ENCODE peak calls at places on chromosome 9, in six cellular contexts. E is HCT116, K is neuronal stem cell, P is mammary epithelial cell, B is mesendoderm, N is keratinocyte. G is an unnamed sample.
A peak's percentile ranks its signal among the peaks of the same experiment; 100 is the strongest.

GRCh38 chr9:15295761-15296405 is 11.1 kb downstream of the TTC39B start:
- DNase-seq in E (no peak), K (no peak), P (peak; percentile 56), B (no peak), N (no peak), G (no peak)

GRCh38 chr9:134533850-134534585 is 107.6 kb upstream of the COL5A1 start:
- DNase-seq in E (no peak), K (no peak), P (no peak), B (no peak), N (no peak), G (no peak)

GRCh38 chr9:108168451-108168850 is 678.9 kb upstream of the KLF4 start:
- DNase-seq in E (no peak), K (no peak), P (no peak), B (no peak), N (no peak), G (no peak)

GRCh38 chr9:127256324-127256723 is 8.2 kb upstream of the GARNL3 start:
- DNase-seq in E (no peak), K (no peak), P (no peak), B (no peak), N (no peak), G (no peak)

GRCh38 chr9:126985870-126986498 is 71.4 kb downstream of the RALGPS1 start:
- DNase-seq in E (peak; percentile 93), K (no peak), P (peak; percentile 96), B (no peak), N (peak; percentile 81), G (peak; percentile 98)

GRCh38 chr9:15221746-15222145 is 85.3 kb downstream of the TTC39B start:
- DNase-seq in E (no peak), K (no peak), P (no peak), B (no peak), N (no peak), G (no peak)

GRCh38 chr9:69149321-69149807 is 24.7 kb upstream of the TJP2 start:
- DNase-seq in E (no peak), K (no peak), P (peak; percentile 42), B (peak; percentile 66), N (no peak), G (no peak)

GRCh38 chr9:98558575-98558974 is 150.2 kb downstream of the GABBR2 start:
- DNase-seq in E (no peak), K (no peak), P (no peak), B (no peak), N (no peak), G (no peak)

GRCh38 chr9:136039488-136039887 is 55.6 kb downstream of the NACC2 start:
- DNase-seq in E (no peak), K (no peak), P (no peak), B (no peak), N (no peak), G (no peak)

GRCh38 chr9:114433086-114433485 is 45.3 kb upstream of the AKNA start:
- DNase-seq in E (no peak), K (no peak), P (no peak), B (no peak), N (no peak), G (no peak)

GRCh38 chr9:38008168-38009034 is 60.6 kb downstream of the SHB start:
- DNase-seq in E (peak; percentile 82), K (no peak), P (peak; percentile 91), B (peak; percentile 71), N (no peak), G (peak; percentile 74)

GRCh38 chr9:130036099-130036498 is 6.9 kb downstream of the FNBP1 start:
- DNase-seq in E (no peak), K (no peak), P (peak; percentile 67), B (no peak), N (no peak), G (peak; percentile 43)

GRCh38 chr9:75108571-75108970 is 20.3 kb downstream of the OSTF1 start:
- DNase-seq in E (no peak), K (no peak), P (no peak), B (no peak), N (no peak), G (no peak)
- H3K4me2 ChIP-seq in E (no peak overlapping the region), K (no peak overlapping the region), P (no peak overlapping the region), B (no peak overlapping the region), N (no peak overlapping the region), G (no peak overlapping the region)

DNA sequence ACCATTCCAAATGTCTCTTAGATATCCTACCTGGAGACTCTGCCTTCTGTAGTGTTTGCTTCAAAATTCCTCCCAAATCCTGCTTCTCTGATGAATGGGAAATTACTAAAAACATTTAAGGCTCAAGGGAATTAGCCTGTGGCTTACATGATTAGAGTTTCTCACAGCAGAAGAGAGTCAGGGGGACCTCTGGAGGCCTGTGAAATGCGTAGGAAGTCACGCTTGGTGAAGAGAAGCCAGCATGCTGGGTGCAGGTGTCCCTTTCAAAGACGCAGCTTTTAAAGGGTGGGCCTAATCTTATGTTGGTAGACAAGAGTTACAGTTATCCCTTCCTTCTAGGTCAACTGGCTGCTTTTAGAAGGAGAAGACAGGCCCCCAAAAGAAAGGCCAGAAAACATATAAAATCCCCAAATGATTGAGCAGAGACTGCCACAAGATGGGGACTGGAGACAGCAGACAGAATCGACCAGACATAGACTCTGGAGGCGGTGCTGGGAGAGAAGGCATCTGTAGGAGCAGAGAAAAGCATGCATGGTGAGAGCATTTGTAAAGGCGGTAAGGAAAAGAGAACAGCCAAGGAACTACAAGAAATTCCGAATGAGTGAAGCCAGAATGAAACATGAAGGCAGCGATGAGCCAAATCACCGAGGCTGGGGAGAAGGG is 42.3 kb downstream of the B4GALT1 start:
- DNase-seq in E (no peak), K (no peak), P (no peak), B (no peak), N (no peak), G (no peak)
- H3K36me3 ChIP-seq in E (no peaks in the 10 kb centered on the region), K (peaks cover under 1% of the 10 kb centered on the region), P (peaks cover 4% of the 10 kb centered on the region), B (no peaks in the 10 kb centered on the region), N (peaks cover 30% of the 10 kb centered on the region), G (no peaks in the 10 kb centered on the region)

GRCh38 chr9:86352440-86353106 is 1.6 kb downstream of the TUT7 start:
- DNase-seq in E (no peak), K (no peak), P (no peak), B (no peak), N (no peak), G (no peak)
- H3K4me3 ChIP-seq in E (peak overlapping the region; percentile 96), K (peak overlapping the region; percentile 73), P (peak overlapping the region; percentile 60), B (no peak overlapping the region), N (peak overlapping the region; percentile 96), G (peak overlapping the region; percentile 64)

GRCh38 chr9:1759009-1759408 is 256.1 kb upstream of the SMARCA2 start:
- DNase-seq in E (no peak), K (no peak), P (no peak), B (peak; percentile 51), N (no peak), G (no peak)
- H3K4me2 ChIP-seq in E (no peak overlapping the region), K (no peak overlapping the region), P (no peak overlapping the region), B (no peak overlapping the region), N (no peak overlapping the region), G (no peak overlapping the region)

GRCh38 chr9:33248606-33249005 is 8.6 kb downstream of the SPINK4 start:
- DNase-seq in E (no peak), K (no peak), P (no peak), B (no peak), N (no peak), G (no peak)
- H3K36me3 ChIP-seq in E (peaks cover 10% of the 10 kb centered on the region), K (peaks cover 40% of the 10 kb centered on the region), P (no peaks in the 10 kb centered on the region), B (peaks cover 2% of the 10 kb centered on the region), N (peaks cover 11% of the 10 kb centered on the region), G (no peaks in the 10 kb centered on the region)

G was measured in PC-9.